ENCODE peak calls at places on chromosomes 6 and 20, in seven cellular contexts. R, B, O, T, P, A and I are unnamed samples.

GRCh38 chr6:25280617-25280990 is 1.4 kb downstream of the CARMIL1 start:
- DNase-seq in R (no peak), B (no peak), O (no peak), T (no peak), P (peak; percentile 41), A (no peak), I (no peak)

GRCh38 chr6:127464881-127465459 is 5.8 kb upstream of the KIAA0408 start:
- DNase-seq in R (peak; percentile 74), B (peak; percentile 31), O (peak; percentile 69), T (peak; percentile 44), P (peak; percentile 82), A (peak; percentile 11), I (peak; percentile 22)

GRCh38 chr20:44010162-44010704 is 95.6 kb downstream of the TOX2 start:
- DNase-seq in R (no peak), B (no peak), O (no peak), T (no peak), P (no peak), A (no peak), I (no peak)

GRCh38 chr6:30781697-30782424 is 37.5 kb upstream of the IER3 start:
- DNase-seq in R (no peak), B (no peak), O (peak; percentile 98), T (no peak), P (peak; percentile 100), A (no peak), I (peak; percentile 96)

GRCh38 chr6:137426007-137426689 is 68.0 kb downstream of the OLIG3 start:
- DNase-seq in R (no peak), B (no peak), O (no peak), T (no peak), P (no peak), A (peak; percentile 18), I (no peak)

GRCh38 chr20:1588166-1588868 is 30.8 kb upstream of the SIRPD start:
- DNase-seq in R (no peak), B (no peak), O (no peak), T (no peak), P (no peak), A (no peak), I (no peak)

GRCh38 chr6:110325197-110325596 is 33.0 kb downstream of the METTL24 start:
- DNase-seq in R (no peak), B (no peak), O (no peak), T (no peak), P (peak; percentile 73), A (no peak), I (no peak)

GRCh38 chr20:63696628-63697356 is at the start of gene TNFRSF6B:
- DNase-seq in R (peak; percentile 27), B (no peak), O (peak; percentile 46), T (no peak), P (no peak), A (no peak), I (no peak)

GRCh38 chr6:79196908-79197307 is 37.6 kb downstream of the HMGN3 start:
- DNase-seq in R (no peak), B (no peak), O (no peak), T (no peak), P (no peak), A (no peak), I (no peak)

GRCh38 chr6:100234625-100235024 is 230.1 kb downstream of the SIM1 start:
- DNase-seq in R (no peak), B (no peak), O (no peak), T (no peak), P (no peak), A (no peak), I (no peak)

GRCh38 chr6:139407718-139408222 is 33.3 kb upstream of the CITED2 start:
- DNase-seq in R (no peak), B (no peak), O (no peak), T (no peak), P (peak; percentile 85), A (no peak), I (no peak)

GRCh38 chr6:36691612-36692011 is 6.0 kb upstream of the RAB44 start:
- DNase-seq in R (no peak), B (no peak), O (no peak), T (no peak), P (no peak), A (no peak), I (no peak)

GRCh38 chr6:16334671-16335070 is 96.3 kb downstream of the GMPR start:
- DNase-seq in R (no peak), B (no peak), O (peak; percentile 70), T (no peak), P (peak; percentile 93), A (no peak), I (no peak)

GRCh38 chr6:101935732-101936131 is 542.2 kb downstream of the GRIK2 start:
- DNase-seq in R (no peak), B (no peak), O (no peak), T (no peak), P (peak; percentile 11), A (no peak), I (no peak)

GRCh38 chr6:1686117-1687098 is 76.7 kb downstream of the FOXC1 start:
- DNase-seq in R (no peak), B (no peak), O (peak; percentile 65), T (no peak), P (peak; percentile 87), A (no peak), I (no peak)

GRCh38 chr6:14596410-14596809 is 478.8 kb downstream of the CD83 start:
- DNase-seq in R (no peak), B (no peak), O (no peak), T (no peak), P (peak; percentile 72), A (no peak), I (no peak)

GRCh38 chr20:20237093-20237959 is 130.6 kb upstream of the INSM1 start:
- DNase-seq in R (peak; percentile 53), B (no peak), O (peak; percentile 50), T (peak; percentile 26), P (peak; percentile 47), A (peak; percentile 74), I (no peak)

GRCh38 chr20:49427751-49428518 is 54.5 kb downstream of the KCNB1 start:
- DNase-seq in R (no peak), B (no peak), O (no peak), T (no peak), P (no peak), A (no peak), I (no peak)